ENCODE peak calls at places on chromosomes 2 and 18, in five cellular contexts. V is thoracic aorta, E is NB4, N is H7, W is WTC11. G is an unnamed sample.

GRCh38 chr18:77080283-77080682 is 52.3 kb downstream of the MBP start:
- DNase-seq in V (no peak), E (no peak), N (no peak), W (no peak), G (no peak)

GRCh38 chr2:164954954-164955701 is at the start of gene SLC38A11:
- DNase-seq in V (no peak), E (no peak), N (peak), W (peak), G (peak)

GRCh38 chr18:55794288-55795052 is 206.5 kb upstream of the TCF4 start:
- DNase-seq in V (no peak), E (no peak), N (no peak), W (no peak), G (peak)

GRCh38 chr2:182952741-182953450 is 85.4 kb downstream of the NCKAP1 start:
- DNase-seq in V (no peak), E (no peak), N (no peak), W (no peak), G (peak)

GRCh38 chr2:64404743-64405142 is 49.2 kb upstream of the LGALSL start:
- DNase-seq in V (no peak), E (no peak), N (peak), W (peak), G (no peak)

GRCh38 chr18:44761812-44762211 is 81.1 kb downstream of the SETBP1 start:
- DNase-seq in V (no peak), E (no peak), N (no peak), W (no peak), G (no peak)

GRCh38 chr18:31042068-31042390 is 513 bp downstream of the DSC3 start:
- DNase-seq in V (no peak), E (no peak), N (no peak), W (no peak), G (no peak)

GRCh38 chr2:152506843-152507242 is 171.9 kb downstream of the FMNL2 start:
- DNase-seq in V (no peak), E (no peak), N (no peak), W (no peak), G (peak)

GRCh38 chr2:220057922-220058321 is 430.5 kb downstream of the SLC4A3 start:
- DNase-seq in V (no peak), E (no peak), N (no peak), W (no peak), G (no peak)

GRCh38 chr18:31741096-31741735 is 19.5 kb downstream of the SLC25A52 start:
- DNase-seq in V (peak), E (peak), N (no peak), W (peak), G (peak)

G was measured in EH.